ENCODE peak calls at places on chromosomes 5 and 9, in six cellular contexts. K is stimulated activated naive CD4-positive, alpha-beta T cell; G is cardiac fibroblast; I is caudate nucleus; A is nephron progenitor cell; C is IMR-90. E is an unnamed sample.

GRCh38 chr9:104795082-104795481 is 31.2 kb downstream of the NIPSNAP3B start:
- DNase-seq in C (no peak), K (no peak), G (peak), A (no peak), I (no peak), E (no peak)

GRCh38 chr9:32500768-32501167 is 25.2 kb downstream of the RIGI start:
- DNase-seq in C (peak), A (no peak), I (no peak), K (no peak), G (peak), E (peak)

GRCh38 chr9:131366745-131367401 is 27.0 kb upstream of the PRRC2B start:
- DNase-seq in I (no peak), G (peak), C (peak), A (peak), K (no peak), E (peak)

GRCh38 chr5:69105996-69106906 is 12.4 kb downstream of the SLC30A5 start:
- DNase-seq in A (no peak), G (no peak), K (no peak), C (no peak), I (no peak), E (no peak)

GRCh38 chr9:35826071-35826701 is 2.3 kb downstream of the FAM221B start:
- DNase-seq in A (no peak), C (peak), K (peak), I (no peak), G (peak), E (peak)

GRCh38 chr5:179404321-179405053 is 59.2 kb upstream of the ADAMTS2 start:
- DNase-seq in G (peak), I (no peak), C (peak), A (no peak), K (no peak), E (peak)

GRCh38 chr9:71655778-71656177 is 112.5 kb downstream of the CEMIP2 start:
- DNase-seq in C (no peak), G (no peak), K (no peak), A (no peak), I (no peak), E (no peak)

GRCh38 chr9:98558575-98558974 is 150.2 kb downstream of the GABBR2 start:
- DNase-seq in A (no peak), G (peak), I (no peak), K (no peak), C (peak), E (no peak)

GRCh38 chr5:76427481-76428140 is 24.5 kb downstream of the IQGAP2 start:
- DNase-seq in G (no peak), I (no peak), C (no peak), K (no peak), A (no peak), E (no peak)

GRCh38 chr5:147336871-147337270 is 102.0 kb downstream of the STK32A start:
- DNase-seq in K (no peak), G (no peak), I (no peak), C (no peak), A (peak), E (no peak)

GRCh38 chr9:109901191-109901590 is 121.2 kb downstream of the PALM2AKAP2 start:
- DNase-seq in I (no peak), C (peak), A (no peak), G (peak), K (no peak), E (peak)

GRCh38 chr5:66818935-66819328 is 222.7 kb downstream of the MAST4 start:
- DNase-seq in A (no peak), C (no peak), G (no peak), K (no peak), I (no peak), E (no peak)

GRCh38 chr5:160470437-160471341 is 49.0 kb downstream of the PTTG1 start:
- DNase-seq in C (peak), A (no peak), G (peak), I (no peak), K (no peak), E (no peak)

E was measured in HFFc6.